ENCODE peak calls at places on chromosomes 3 and 15, in seven cellular contexts. K is H9, Q is IMR-90, T is mesendoderm, M is H1, X is neuronal stem cell, B is trophoblast cell. P is an unnamed sample.

GRCh38 chr3:54433846-54434245 is 311.5 kb downstream of the CACNA2D3 start:
- DNase-seq in K (peak; percentile 88), Q (no peak), T (peak; percentile 93), M (peak; percentile 59), X (peak; percentile 27), B (peak; percentile 34), P (peak; percentile 2)

GRCh38 chr15:63042879-63043340 is 363 bp downstream of the TPM1 start:
- DNase-seq in K (no peak), Q (no peak), T (peak; percentile 37), M (no peak), X (no peak), B (no peak), P (no peak)

GRCh38 chr15:64072812-64073211 is 20.8 kb downstream of the CIAO2A start:
- DNase-seq in K (no peak), Q (no peak), T (no peak), M (no peak), X (no peak), B (no peak), P (no peak)

GRCh38 chr3:184769771-184770170 is 42.2 kb upstream of the VPS8 start:
- DNase-seq in K (no peak), Q (no peak), T (no peak), M (no peak), X (no peak), B (no peak), P (no peak)

GRCh38 chr15:78368115-78368514 is 28.0 kb downstream of the CRABP1 start:
- DNase-seq in K (no peak), Q (no peak), T (no peak), M (no peak), X (no peak), B (no peak), P (no peak)

GRCh38 chr3:101941253-101942039 is 92.1 kb downstream of the NFKBIZ start:
- DNase-seq in K (no peak), Q (peak; percentile 67), T (no peak), M (no peak), X (no peak), B (no peak), P (peak; percentile 40)

GRCh38 chr3:72738752-72739520 is 109.3 kb downstream of the SHQ1 start:
- DNase-seq in K (peak; percentile 88), Q (no peak), T (peak; percentile 70), M (no peak), X (peak; percentile 71), B (peak; percentile 49), P (no peak)

GRCh38 chr3:123695731-123696640 is 111.1 kb upstream of the HACD2 start:
- DNase-seq in K (no peak), Q (no peak), T (no peak), M (no peak), X (no peak), B (no peak), P (no peak)

GRCh38 chr15:65595960-65596359 is 15.0 kb downstream of the INTS14 start:
- DNase-seq in K (no peak), Q (no peak), T (peak; percentile 42), M (no peak), X (no peak), B (peak; percentile 43), P (no peak)

GRCh38 chr3:144963810-144964209 is 992.2 kb downstream of the DIPK2A start:
- DNase-seq in K (no peak), Q (no peak), T (no peak), M (no peak), X (no peak), B (no peak), P (no peak)

GRCh38 chr3:161217496-161217895 is 3.6 kb upstream of the NMD3 start:
- DNase-seq in K (no peak), Q (no peak), T (peak; percentile 19), M (no peak), X (no peak), B (peak; percentile 14), P (peak; percentile 67)

GRCh38 chr3:142808103-142808917 is 80.6 kb downstream of the PCOLCE2 start:
- DNase-seq in K (no peak), Q (peak; percentile 72), T (peak; percentile 34), M (no peak), X (no peak), B (peak; percentile 83), P (peak; percentile 72)

GRCh38 chr3:179414804-179415203 is 36.5 kb downstream of the GNB4 start:
- DNase-seq in K (no peak), Q (no peak), T (no peak), M (no peak), X (no peak), B (no peak), P (no peak)

GRCh38 chr15:68277605-68278344 is at the start of gene FEM1B:
- DNase-seq in K (peak; percentile 90), Q (peak; percentile 92), T (peak; percentile 95), M (peak; percentile 75), X (peak; percentile 87), B (peak; percentile 91), P (peak; percentile 94)

GRCh38 chr3:168047190-168047795 is 48.4 kb downstream of the GOLIM4 start:
- DNase-seq in K (no peak), Q (peak; percentile 87), T (peak; percentile 86), M (no peak), X (peak; percentile 46), B (peak; percentile 87), P (peak; percentile 82)

GRCh38 chr3:172980849-172981248 is 160.2 kb downstream of the SPATA16 start:
- DNase-seq in K (no peak), Q (no peak), T (no peak), M (no peak), X (no peak), B (peak; percentile 69), P (peak; percentile 21)

GRCh38 chr3:169769287-169770181 is at the start of gene ACTRT3:
- DNase-seq in K (peak; percentile 87), Q (peak; percentile 43), T (peak; percentile 94), M (no peak), X (peak; percentile 78), B (peak; percentile 80), P (peak; percentile 74)

GRCh38 chr3:178665747-178666146 is 129.5 kb downstream of the KCNMB2 start:
- DNase-seq in K (no peak), Q (no peak), T (no peak), M (no peak), X (no peak), B (no peak), P (peak; percentile 8)

GRCh38 chr3:29333520-29333919 is 52.6 kb downstream of the RBMS3 start:
- DNase-seq in K (no peak), Q (peak; percentile 37), T (no peak), M (no peak), X (no peak), B (no peak), P (no peak)

GRCh38 chr15:92832992-92833438 is 67.1 kb upstream of the CHD2 start:
- DNase-seq in K (no peak), Q (peak; percentile 59), T (no peak), M (no peak), X (no peak), B (no peak), P (peak; percentile 58)

GRCh38 chr3:11074441-11074840 is 79.9 kb upstream of the HRH1 start:
- DNase-seq in K (no peak), Q (no peak), T (no peak), M (no peak), X (no peak), B (no peak), P (no peak)

GRCh38 chr15:88454231-88454630 is 13.0 kb downstream of the MRPL46 start:
- DNase-seq in K (no peak), Q (peak; percentile 39), T (no peak), M (no peak), X (no peak), B (no peak), P (peak; percentile 5)

GRCh38 chr3:45551214-45552010 is 43.1 kb upstream of the LIMD1 start:
- DNase-seq in K (no peak), Q (peak; percentile 99), T (peak; percentile 36), M (peak; percentile 13), X (no peak), B (peak; percentile 98), P (peak; percentile 98)

GRCh38 chr15:73784299-73784698 is 31.1 kb upstream of the INSYN1 start:
- DNase-seq in K (no peak), Q (no peak), T (no peak), M (no peak), X (no peak), B (no peak), P (no peak)

GRCh38 chr3:101189786-101190185 is 130.6 kb downstream of the IMPG2 start:
- DNase-seq in K (no peak), Q (peak; percentile 82), T (no peak), M (no peak), X (no peak), B (no peak), P (no peak)

DNA sequence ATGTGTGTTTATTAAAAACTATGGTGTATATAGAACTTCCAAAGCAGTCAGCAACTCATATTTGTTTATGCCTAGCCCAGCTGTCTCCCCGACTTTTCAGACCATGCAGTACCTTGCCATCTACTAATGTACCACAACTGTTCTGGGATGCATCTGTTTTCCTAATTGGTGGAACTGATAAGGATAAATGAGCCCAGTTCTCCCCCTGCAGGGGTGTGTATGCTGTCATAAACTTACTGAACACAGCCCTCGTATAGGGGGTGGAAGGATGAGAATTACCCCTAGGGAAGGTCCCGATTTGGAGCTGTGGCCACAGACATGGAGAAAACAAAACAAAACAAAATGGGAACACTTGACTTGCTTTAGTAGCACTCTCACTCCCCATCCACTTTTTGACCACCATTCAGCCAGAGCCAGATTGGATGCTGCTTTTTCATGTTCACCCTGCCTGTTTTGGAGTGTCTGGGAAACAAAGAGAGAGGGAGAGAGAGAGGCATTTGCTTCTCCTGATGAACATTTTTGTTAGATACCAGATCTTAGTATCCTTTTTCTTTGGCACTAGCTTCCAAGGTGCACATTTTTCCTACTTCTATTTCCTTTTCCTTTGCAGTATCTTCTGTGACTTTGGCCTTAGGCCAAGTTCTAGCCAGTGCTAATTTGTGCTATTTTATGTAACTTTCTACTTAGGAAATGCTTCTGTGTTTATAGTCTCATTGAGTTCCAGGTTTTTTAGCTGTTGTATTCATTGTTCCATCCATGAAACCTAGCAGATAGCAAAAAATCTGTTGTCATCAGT is 29.1 kb downstream of the CADM2 start:
- DNase-seq in K (no peak), Q (no peak), T (no peak), M (no peak), X (no peak), B (no peak), P (no peak)
- H2BK120ac ChIP-seq in K (no peak overlapping the region), Q (no peak overlapping the region), T (no peak overlapping the region), M (no peak overlapping the region), X (no peak overlapping the region), B (no peak overlapping the region), P (no peak overlapping the region)

GRCh38 chr3:48279926-48280325 is 39.0 kb downstream of the ZNF589 start:
- DNase-seq in K (no peak), Q (no peak), T (no peak), M (no peak), X (no peak), B (peak; percentile 47), P (no peak)
- H2BK120ac ChIP-seq in K (no peak overlapping the region), Q (no peak overlapping the region), T (no peak overlapping the region), M (no peak overlapping the region), X (no peak overlapping the region), B (no peak overlapping the region), P (no peak overlapping the region)

GRCh38 chr3:59310736-59311135 is 260.9 kb upstream of the CFAP20DC start:
- DNase-seq in K (no peak), Q (no peak), T (no peak), M (no peak), X (no peak), B (no peak), P (no peak)
- H2BK120ac ChIP-seq in K (no peak overlapping the region), Q (no peak overlapping the region), T (no peak overlapping the region), M (no peak overlapping the region), X (no peak overlapping the region), B (no peak overlapping the region), P (no peak overlapping the region)

DNA sequence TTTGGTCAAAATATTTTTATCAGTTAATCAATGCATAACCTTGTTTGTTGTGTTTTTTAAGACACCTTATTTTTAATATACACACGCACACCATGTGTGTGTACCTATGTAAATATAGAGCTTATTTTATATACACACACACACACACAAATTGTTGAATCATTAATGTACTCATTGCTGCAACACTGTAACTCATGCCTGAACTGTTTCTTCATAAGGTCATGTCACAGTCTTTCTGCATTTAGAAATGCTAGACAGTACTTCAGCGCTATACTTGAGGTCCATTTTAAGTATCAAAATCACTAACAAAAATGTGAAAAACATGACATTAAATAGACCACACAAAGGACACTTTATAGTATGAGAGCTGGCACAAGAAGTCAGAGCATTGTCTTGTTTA is 589.4 kb downstream of the SI start:
- DNase-seq in K (no peak), Q (no peak), T (no peak), M (no peak), X (no peak), B (no peak), P (no peak)
- H2BK120ac ChIP-seq in K (no peak overlapping the region), Q (no peak overlapping the region), T (no peak overlapping the region), M (no peak overlapping the region), X (no peak overlapping the region), B (no peak overlapping the region), P (no peak overlapping the region)